ENCODE peak calls at places on chromosomes 5 and 9, in four cellular contexts. H is AG04449, Y is HTR-8/SVneo, W is OCI-M1. D is an unnamed sample.

GRCh38 chr5:11684607-11685006 is 219.6 kb downstream of the CTNND2 start:
- DNase-seq in H (no peak), Y (no peak), W (peak; percentile 6), D (no peak)

GRCh38 chr5:143195496-143195895 is 208.0 kb downstream of the NR3C1 start:
- DNase-seq in H (no peak), Y (no peak), W (no peak), D (no peak)

GRCh38 chr5:44389410-44389879 is at the start of gene FGF10:
- DNase-seq in H (no peak), Y (no peak), W (no peak), D (no peak)

GRCh38 chr5:5483880-5484595 is 61.6 kb downstream of the ICE1 start:
- DNase-seq in H (peak; percentile 19), Y (no peak), W (no peak), D (no peak)

GRCh38 chr9:37911271-37911681 is 7.3 kb upstream of the SLC25A51 start:
- DNase-seq in H (no peak), Y (no peak), W (no peak), D (no peak)

GRCh38 chr5:109316631-109317030 is 93.1 kb downstream of the PJA2 start:
- DNase-seq in H (no peak), Y (no peak), W (no peak), D (no peak)

GRCh38 chr5:107257885-107258520 is 412.7 kb downstream of the EFNA5 start:
- DNase-seq in H (no peak), Y (no peak), W (no peak), D (no peak)

GRCh38 chr5:173743641-173744343 is 127.3 kb upstream of the BOD1 start:
- DNase-seq in H (no peak), Y (no peak), W (no peak), D (no peak)

GRCh38 chr9:81716409-81716808 is 27.1 kb upstream of the TLE1 start:
- DNase-seq in H (no peak), Y (no peak), W (no peak), D (no peak)

GRCh38 chr9:18710089-18710488 is 236.1 kb downstream of the ADAMTSL1 start:
- DNase-seq in H (no peak), Y (no peak), W (no peak), D (no peak)

GRCh38 chr9:112043423-112043822 is 131.7 kb downstream of the SUSD1 start:
- DNase-seq in H (no peak), Y (no peak), W (no peak), D (no peak)

GRCh38 chr5:39461007-39461682 is 36.4 kb upstream of the DAB2 start:
- DNase-seq in H (no peak), Y (no peak), W (no peak), D (no peak)

GRCh38 chr9:121399883-121400607 is 30.0 kb upstream of the STOM start:
- DNase-seq in H (peak; percentile 37), Y (peak; percentile 40), W (peak; percentile 83), D (no peak)

GRCh38 chr5:18314192-18314778 is 680.0 kb downstream of the TAF11L14 start:
- DNase-seq in H (no peak), Y (peak; percentile 32), W (peak; percentile 47), D (no peak)

GRCh38 chr5:109589983-109590382 is 99.7 kb upstream of the MAN2A1 start:
- DNase-seq in H (no peak), Y (no peak), W (peak; percentile 25), D (no peak)

GRCh38 chr9:123150708-123151503 is 117.4 kb downstream of the GPR21 start:
- DNase-seq in H (no peak), Y (no peak), W (no peak), D (no peak)

GRCh38 chr5:111930407-111930806 is 173.4 kb upstream of the NREP start:
- DNase-seq in H (no peak), Y (no peak), W (no peak), D (no peak)

GRCh38 chr9:109893222-109893621 is 113.2 kb downstream of the PALM2AKAP2 start:
- DNase-seq in H (no peak), Y (no peak), W (no peak), D (no peak)

GRCh38 chr5:180804129-180804601 is 1.6 kb upstream of the MGAT1 start:
- DNase-seq in H (no peak), Y (no peak), W (no peak), D (no peak)

GRCh38 chr5:179967489-179967888 is 59.8 kb upstream of the TBC1D9B start:
- DNase-seq in H (no peak), Y (no peak), W (no peak), D (no peak)

GRCh38 chr5:2757563-2758311 is 6.3 kb upstream of the IRX2 start:
- DNase-seq in H (peak; percentile 74), Y (no peak), W (no peak), D (no peak)

GRCh38 chr9:84937086-84937670 is 267.6 kb downstream of the NTRK2 start:
- DNase-seq in H (no peak), Y (no peak), W (no peak), D (no peak)

GRCh38 chr5:75734913-75735789 is 17.9 kb upstream of the POC5 start:
- DNase-seq in H (no peak), Y (peak; percentile 11), W (peak; percentile 50), D (no peak)

D was measured in activated T-helper 9 cell treated with anti-CD3 and anti-CD28 coated beads, Interleukin-2, amount 50 U/mL, for 16 hours.